ENCODE peak calls at places on chromosomes 3 and 15, in nine cellular contexts. A, E, S, Z, M, K, G, P and H are unnamed samples.

GRCh38 chr3:49703443-49703927 is 14.1 kb downstream of the RNF123 start:
- DNase-seq in A (no peak), E (peak), S (peak), Z (peak), M (peak), K (peak), G (peak), P (peak), H (peak)

GRCh38 chr3:136733317-136733833 is 18.8 kb downstream of the STAG1 start:
- DNase-seq in A (no peak), E (no peak), S (no peak), Z (no peak), M (no peak), K (no peak), G (no peak), P (no peak), H (no peak)

GRCh38 chr3:110940074-110940473 is 131.5 kb upstream of the NECTIN3 start:
- DNase-seq in A (no peak), E (no peak), S (no peak), Z (no peak), M (no peak), K (no peak), G (no peak), P (no peak), H (no peak)

GRCh38 chr3:126551066-126551838 is 7.5 kb downstream of the C3orf22 start:
- DNase-seq in A (no peak), E (no peak), S (no peak), Z (peak), M (peak), K (no peak), G (no peak), P (no peak), H (no peak)

GRCh38 chr3:182979103-182979697 is 1.1 kb downstream of the DCUN1D1 start:
- DNase-seq in A (no peak), E (no peak), S (no peak), Z (no peak), M (no peak), K (no peak), G (peak), P (peak), H (no peak)

GRCh38 chr3:155944081-155944480 is 73.6 kb downstream of the GMPS start:
- DNase-seq in A (no peak), E (no peak), S (no peak), Z (no peak), M (no peak), K (no peak), G (no peak), P (no peak), H (no peak)

GRCh38 chr15:61327019-61327631 is 98.0 kb upstream of the RORA start:
- DNase-seq in A (no peak), E (no peak), S (no peak), Z (no peak), M (no peak), K (no peak), G (peak), P (peak), H (no peak)

GRCh38 chr3:71784914-71785593 is at the start of gene PROK2:
- DNase-seq in A (no peak), E (peak), S (no peak), Z (no peak), M (peak), K (no peak), G (no peak), P (no peak), H (peak)

GRCh38 chr3:179391906-179392305 is 44.4 kb downstream of the MFN1 start:
- DNase-seq in A (no peak), E (no peak), S (no peak), Z (no peak), M (no peak), K (no peak), G (no peak), P (no peak), H (no peak)

GRCh38 chr15:101028772-101029438 is 109.7 kb downstream of the LRRK1 start:
- DNase-seq in A (no peak), E (no peak), S (no peak), Z (peak), M (no peak), K (no peak), G (no peak), P (no peak), H (no peak)

GRCh38 chr3:37761043-37761442 is 100.6 kb upstream of the CTDSPL start:
- DNase-seq in A (no peak), E (no peak), S (no peak), Z (no peak), M (no peak), K (no peak), G (no peak), P (no peak), H (no peak)

GRCh38 chr3:141876891-141877561 is 583 bp downstream of the ATP1B3 start:
- DNase-seq in A (no peak), E (peak), S (peak), Z (peak), M (peak), K (no peak), G (peak), P (peak), H (peak)

GRCh38 chr3:23785097-23785645 is 20.6 kb upstream of the UBE2E1 start:
- DNase-seq in A (no peak), E (no peak), S (no peak), Z (no peak), M (no peak), K (no peak), G (no peak), P (no peak), H (no peak)

GRCh38 chr3:16013563-16013962 is 160.9 kb upstream of the GALNT15 start:
- DNase-seq in A (no peak), E (no peak), S (no peak), Z (no peak), M (no peak), K (no peak), G (no peak), P (no peak), H (no peak)

GRCh38 chr3:44962606-44963393 is 13.2 kb downstream of the ZDHHC3 start:
- DNase-seq in A (peak), E (no peak), S (no peak), Z (no peak), M (peak), K (no peak), G (no peak), P (no peak), H (no peak)

GRCh38 chr15:58525926-58526538 is 94.2 kb downstream of the LIPC start:
- DNase-seq in A (no peak), E (no peak), S (no peak), Z (no peak), M (peak), K (no peak), G (no peak), P (no peak), H (no peak)

GRCh38 chr15:89749951-89750559 is 994 bp downstream of the MESP1 start:
- DNase-seq in A (no peak), E (peak), S (peak), Z (no peak), M (no peak), K (no peak), G (no peak), P (no peak), H (no peak)

GRCh38 chr3:184259878-184260570 is 1.3 kb downstream of the CAMK2N2 start:
- DNase-seq in A (no peak), E (peak), S (no peak), Z (peak), M (peak), K (no peak), G (peak), P (no peak), H (peak)

GRCh38 chr15:66850078-66850991 is 148.3 kb downstream of the SMAD6 start:
- DNase-seq in A (no peak), E (no peak), S (no peak), Z (no peak), M (peak), K (no peak), G (no peak), P (no peak), H (no peak)

GRCh38 chr15:33757505-33758211 is 210.6 kb upstream of the CHRM5 start:
- DNase-seq in A (no peak), E (no peak), S (no peak), Z (no peak), M (no peak), K (no peak), G (no peak), P (no peak), H (no peak)

GRCh38 chr3:115169808-115170207 is 22.7 kb upstream of the ZBTB20 start:
- DNase-seq in A (no peak), E (peak), S (no peak), Z (no peak), M (no peak), K (no peak), G (no peak), P (no peak), H (no peak)

GRCh38 chr3:108124337-108125150 is 33.7 kb upstream of the CD47 start:
- DNase-seq in A (no peak), E (no peak), S (no peak), Z (no peak), M (peak), K (no peak), G (no peak), P (no peak), H (peak)

GRCh38 chr3:117688583-117688982 is 979.0 kb downstream of the TUSC7 start:
- DNase-seq in A (no peak), E (peak), S (no peak), Z (no peak), M (no peak), K (no peak), G (peak), P (peak), H (no peak)

GRCh38 chr3:42852443-42852842 is 23.2 kb downstream of the CYP8B1 start:
- DNase-seq in A (no peak), E (no peak), S (no peak), Z (no peak), M (no peak), K (no peak), G (no peak), P (no peak), H (no peak)

GRCh38 chr3:138398791-138399575 is 35.4 kb upstream of the ESYT3 start:
- DNase-seq in A (no peak), E (no peak), S (no peak), Z (no peak), M (no peak), K (no peak), G (peak), P (no peak), H (no peak)

GRCh38 chr3:75176886-75177285 is 487.2 kb upstream of the FRG2C start:
- DNase-seq in A (no peak), E (no peak), S (no peak), Z (no peak), M (no peak), K (no peak), G (no peak), P (no peak), H (no peak)

GRCh38 chr3:137766069-137766960 is 2.2 kb downstream of the SOX14 start:
- DNase-seq in A (no peak), E (no peak), S (no peak), Z (no peak), M (no peak), K (no peak), G (no peak), P (no peak), H (no peak)

GRCh38 chr3:71341721-71342120 is 241.8 kb downstream of the FOXP1 start:
- DNase-seq in A (peak), E (no peak), S (no peak), Z (no peak), M (no peak), K (peak), G (no peak), P (no peak), H (no peak)

GRCh38 chr3:130661116-130661515 is 85.5 kb downstream of the PIK3R4 start:
- DNase-seq in A (no peak), E (no peak), S (no peak), Z (no peak), M (no peak), K (peak), G (no peak), P (no peak), H (no peak)

GRCh38 chr3:95227092-95227491 is 1164.2 kb downstream of the NSUN3 start:
- DNase-seq in A (no peak), E (no peak), S (no peak), Z (no peak), M (no peak), K (no peak), G (no peak), P (no peak), H (no peak)

GRCh38 chr3:2937578-2937977 is 172.6 kb downstream of the IL5RA start:
- DNase-seq in A (no peak), E (peak), S (no peak), Z (no peak), M (no peak), K (no peak), G (no peak), P (no peak), H (no peak)

GRCh38 chr3:116141724-116142123 is 303.6 kb downstream of the LSAMP start:
- DNase-seq in A (no peak), E (no peak), S (no peak), Z (no peak), M (no peak), K (no peak), G (no peak), P (no peak), H (no peak)